ENCODE peak calls at places on chromosome 19, in five cellular contexts. N, T, O, H and Y are unnamed samples. For H3K4me1 and H3K36me3, the result is how much of the 10 kb centered on the place peaks cover.

GRCh38 chr19:12913871-12914690 is 5.0 kb downstream of the SYCE2 start:
- DNase-seq in N (no peak), T (no peak), O (peak), H (no peak), Y (no peak)

GRCh38 chr19:7120499-7120898 is 51.0 kb downstream of the ZNF557 start:
- DNase-seq in N (no peak), T (no peak), O (no peak), H (no peak), Y (no peak)

GRCh38 chr19:52148256-52148655 is 8.5 kb upstream of the ZNF616 start:
- DNase-seq in N (no peak), T (no peak), O (no peak), H (no peak), Y (no peak)

GRCh38 chr19:58261600-58261967 is 17.2 kb upstream of the ZNF8 start:
- DNase-seq in N (no peak), T (no peak), O (no peak), H (no peak), Y (no peak)

GRCh38 chr19:41341669-41342490 is 11.8 kb downstream of the TGFB1 start:
- DNase-seq in N (no peak), T (no peak), O (peak), H (no peak), Y (no peak)

GRCh38 chr19:54106716-54107115 is 4.1 kb downstream of the NDUFA3 start:
- DNase-seq in N (no peak), T (no peak), O (no peak), H (no peak), Y (no peak)

GRCh38 chr19:29784598-29785223 is 27.1 kb upstream of the CCNE1 start:
- DNase-seq in N (no peak), T (no peak), O (no peak), H (no peak), Y (no peak)

GRCh38 chr19:41810301-41810700 is 13.9 kb downstream of the CEACAM3 start:
- DNase-seq in N (no peak), T (no peak), O (no peak), H (no peak), Y (no peak)

GRCh38 chr19:13051581-13052165 is 51.0 kb downstream of the LYL1 start:
- DNase-seq in N (peak), T (peak), O (peak), H (peak), Y (peak)

GRCh38 chr19:51158474-51159129 is 16.5 kb downstream of the SIGLEC7 start:
- DNase-seq in N (peak), T (peak), O (peak), H (peak), Y (no peak)

GRCh38 chr19:34224996-34225658 is 29.2 kb upstream of the GARRE1 start:
- DNase-seq in N (no peak), T (no peak), O (peak), H (peak), Y (no peak)

GRCh38 chr19:39483141-39483540 is 2.5 kb downstream of the TIMM50 start:
- DNase-seq in N (no peak), T (no peak), O (no peak), H (no peak), Y (no peak)

GRCh38 chr19:54186934-54187381 is 2.4 kb downstream of the MBOAT7 start:
- DNase-seq in N (no peak), T (no peak), O (no peak), H (no peak), Y (no peak)

GRCh38 chr19:33412617-33413425 is 39.3 kb downstream of the CEBPG start:
- DNase-seq in N (no peak), T (no peak), O (no peak), H (no peak), Y (no peak)

GRCh38 chr19:34220472-34221063 is 33.8 kb upstream of the GARRE1 start:
- DNase-seq in N (no peak), T (peak), O (peak), H (peak), Y (no peak)

GRCh38 chr19:39046037-39046821 is 13.9 kb upstream of the FBXO27 start:
- DNase-seq in N (no peak), T (peak), O (peak), H (no peak), Y (no peak)

GRCh38 chr19:17402982-17403855 is 2.2 kb downstream of the BST2 start:
- DNase-seq in N (peak), T (peak), O (peak), H (no peak), Y (no peak)

GRCh38 chr19:4844348-4845179 is 13.1 kb upstream of the TICAM1 start:
- DNase-seq in N (peak), T (no peak), O (no peak), H (no peak), Y (no peak)

GRCh38 chr19:56085571-56086275 is 35.4 kb downstream of the ZNF787 start:
- DNase-seq in N (no peak), T (no peak), O (no peak), H (peak), Y (no peak)

GRCh38 chr19:2355168-2356035 is 4.7 kb upstream of the TMPRSS9 start:
- DNase-seq in N (no peak), T (no peak), O (peak), H (no peak), Y (peak)

GRCh38 chr19:41441321-41441945 is 1.5 kb upstream of the ERICH4 start:
- DNase-seq in N (no peak), T (no peak), O (no peak), H (no peak), Y (no peak)

GRCh38 chr19:18157465-18158063 is 4.6 kb downstream of the PIK3R2 start:
- DNase-seq in N (no peak), T (peak), O (peak), H (peak), Y (no peak)

GRCh38 chr19:50910722-50911121 is 473 bp downstream of the KLK4 start:
- DNase-seq in N (no peak), T (no peak), O (no peak), H (no peak), Y (no peak)

GRCh38 chr19:3855321-3855720 is 13.5 kb downstream of the ZFR2 start:
- DNase-seq in N (no peak), T (no peak), O (no peak), H (no peak), Y (no peak)

GRCh38 chr19:5880604-5881078 is 10.3 kb upstream of the FUT5 start:
- DNase-seq in N (peak), T (no peak), O (peak), H (peak), Y (no peak)

GRCh38 chr19:6590458-6591319 is at the start of gene CD70:
- DNase-seq in N (no peak), T (no peak), O (peak), H (peak), Y (no peak)

GRCh38 chr19:10295305-10295846 is 5.6 kb downstream of the ICAM5 start:
- DNase-seq in N (peak), T (no peak), O (peak), H (no peak), Y (no peak)

GRCh38 chr19:13102666-13103584 is at the start of gene LYL1:
- DNase-seq in N (peak), T (peak), O (peak), H (no peak), Y (peak)

GRCh38 chr19:56547535-56547934 is 8.8 kb downstream of the ZFP28 start:
- DNase-seq in N (no peak), T (peak), O (peak), H (no peak), Y (no peak)

GRCh38 chr19:41861846-41862245 is 1.8 kb downstream of the RPS19 start:
- DNase-seq in N (no peak), T (no peak), O (no peak), H (no peak), Y (no peak)

DNA sequence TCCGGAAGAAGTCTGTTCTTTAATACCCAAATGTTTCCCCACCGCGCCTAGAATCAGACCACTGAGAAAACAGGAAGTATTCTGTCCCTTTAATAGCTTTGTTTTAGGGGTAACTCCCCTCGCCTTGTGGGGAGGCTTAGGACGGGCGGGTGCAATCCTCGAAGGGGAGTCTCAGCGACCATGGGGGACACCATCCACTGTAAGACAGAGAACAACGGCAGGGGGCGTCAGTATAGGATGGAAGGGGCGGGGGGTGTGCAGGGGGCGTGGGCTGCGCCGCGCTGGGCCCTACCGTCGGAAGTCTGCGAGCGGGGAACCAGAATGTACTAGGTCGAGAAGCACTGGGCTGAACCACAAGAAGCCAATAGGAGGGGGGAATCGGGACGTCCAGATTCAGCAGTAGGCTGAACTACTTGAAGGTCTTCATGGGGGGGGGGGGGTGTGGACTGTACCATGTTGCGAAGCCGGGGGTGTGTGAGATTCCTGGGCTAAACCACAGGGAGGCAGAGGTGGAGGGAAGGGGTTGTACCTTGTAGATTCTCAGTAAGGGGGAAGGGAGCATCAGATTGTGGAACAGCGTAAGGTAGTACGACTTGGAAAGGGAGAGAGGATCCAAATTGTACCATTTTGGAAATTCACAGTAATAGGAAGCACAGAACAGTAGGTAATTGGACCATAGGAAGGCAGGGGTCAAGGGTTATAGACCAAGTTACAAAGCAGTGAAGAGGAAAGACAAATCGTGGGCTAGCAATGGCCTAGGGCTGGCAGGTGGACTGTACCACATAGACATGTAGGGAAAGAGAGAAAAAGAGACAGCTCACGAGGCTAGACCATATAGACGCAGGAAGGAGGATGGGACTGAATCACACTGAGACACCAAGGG is 1.0 kb upstream of the DBP start:
- DNase-seq in N (peak), T (peak), O (peak), H (peak), Y (peak)
- H3K4me1 ChIP-seq in N (under half), T (under half), O (under half), H (under half), Y (under half)

GRCh38 chr19:47155141-47155540 is 24.5 kb downstream of the SAE1 start:
- DNase-seq in N (no peak), T (no peak), O (no peak), H (no peak), Y (no peak)
- H3K36me3 ChIP-seq in N (half or more), T (half or more), O (half or more), H (under half), Y (under half)

GRCh38 chr19:1307320-1307719 is 21.6 kb downstream of the EFNA2 start:
- DNase-seq in N (no peak), T (no peak), O (no peak), H (no peak), Y (no peak)
- H3K4me1 ChIP-seq in N (under half), T (under half), O (under half), H (under half), Y (under half)

GRCh38 chr19:31831421-31831820 is 482.2 kb upstream of the TSHZ3 start:
- DNase-seq in N (no peak), T (no peak), O (no peak), H (no peak), Y (no peak)
- H3K36me3 ChIP-seq in N (under half), T (under half), O (under half), H (under half), Y (under half)

GRCh38 chr19:19421326-19421725 is 15.9 kb downstream of the GATAD2A start:
- DNase-seq in N (no peak), T (no peak), O (no peak), H (no peak), Y (no peak)
- H3K4me1 ChIP-seq in N (half or more), T (under half), O (under half), H (under half), Y (under half)